ENCODE peak calls at places on chromosomes 6 and 20, in ten cellular contexts. Z, Q, F, N, O, E, W, S, G and A are unnamed samples.

GRCh38 chr20:4812216-4812615 is 90.5 kb downstream of the PRND start:
- DNase-seq in Z (no peak), Q (no peak), F (no peak), N (no peak), O (no peak), E (no peak), W (no peak), S (no peak), G (no peak), A (no peak)

GRCh38 chr20:57772349-57772964 is 62.6 kb upstream of the PMEPA1 start:
- DNase-seq in Z (no peak), Q (peak), F (no peak), N (no peak), O (no peak), E (peak), W (peak), S (peak), G (peak), A (peak)

GRCh38 chr6:155936551-155936950 is 480.9 kb upstream of the NOX3 start:
- DNase-seq in Z (no peak), Q (no peak), F (no peak), N (no peak), O (no peak), E (no peak), W (no peak), S (peak), G (peak), A (peak)

GRCh38 chr6:14826456-14826855 is 419.4 kb upstream of the JARID2 start:
- DNase-seq in Z (no peak), Q (no peak), F (no peak), N (no peak), O (no peak), E (no peak), W (no peak), S (no peak), G (no peak), A (no peak)

GRCh38 chr6:87656857-87657256 is 45.2 kb downstream of the AKIRIN2 start:
- DNase-seq in Z (no peak), Q (no peak), F (no peak), N (no peak), O (no peak), E (no peak), W (no peak), S (peak), G (no peak), A (peak)

GRCh38 chr6:125189494-125189893 is 35.9 kb downstream of the TPD52L1 start:
- DNase-seq in Z (no peak), Q (no peak), F (no peak), N (no peak), O (no peak), E (no peak), W (no peak), S (no peak), G (no peak), A (no peak)

GRCh38 chr6:149094156-149094555 is 223.4 kb upstream of the TAB2 start:
- DNase-seq in Z (no peak), Q (no peak), F (no peak), N (no peak), O (no peak), E (no peak), W (no peak), S (peak), G (no peak), A (peak)

GRCh38 chr6:109701774-109702173 is 10.7 kb downstream of the FIG4 start:
- DNase-seq in Z (no peak), Q (no peak), F (no peak), N (no peak), O (no peak), E (no peak), W (no peak), S (no peak), G (no peak), A (peak)

GRCh38 chr20:52340036-52340634 is 148.6 kb upstream of the ZFP64 start:
- DNase-seq in Z (no peak), Q (no peak), F (no peak), N (peak), O (no peak), E (peak), W (peak), S (peak), G (peak), A (peak)

GRCh38 chr6:56671651-56672461 is 29.2 kb upstream of the DST start:
- DNase-seq in Z (peak), Q (no peak), F (no peak), N (no peak), O (peak), E (no peak), W (no peak), S (no peak), G (peak), A (no peak)

GRCh38 chr6:3538536-3538935 is 81.7 kb upstream of the SLC22A23 start:
- DNase-seq in Z (no peak), Q (no peak), F (no peak), N (no peak), O (no peak), E (no peak), W (no peak), S (no peak), G (no peak), A (no peak)

GRCh38 chr20:46735436-46735835 is 26.0 kb downstream of the SLC2A10 start:
- DNase-seq in Z (no peak), Q (no peak), F (no peak), N (no peak), O (no peak), E (no peak), W (no peak), S (peak), G (no peak), A (peak)

GRCh38 chr20:62208805-62209755 is 11.0 kb downstream of the HRH3 start:
- DNase-seq in Z (no peak), Q (no peak), F (no peak), N (no peak), O (peak), E (no peak), W (no peak), S (peak), G (no peak), A (no peak)

GRCh38 chr20:63177785-63178444 is 38.0 kb downstream of the YTHDF1 start:
- DNase-seq in Z (no peak), Q (no peak), F (no peak), N (no peak), O (no peak), E (no peak), W (no peak), S (no peak), G (no peak), A (peak)

GRCh38 chr6:53910834-53911233 is 116.0 kb downstream of the LRRC1 start:
- DNase-seq in Z (no peak), Q (no peak), F (no peak), N (no peak), O (no peak), E (no peak), W (no peak), S (no peak), G (peak), A (no peak)

GRCh38 chr6:74873911-74874310 is 331.9 kb downstream of the COL12A1 start:
- DNase-seq in Z (no peak), Q (no peak), F (no peak), N (no peak), O (no peak), E (no peak), W (no peak), S (peak), G (no peak), A (no peak)

GRCh38 chr6:6711832-6712231 is 123.3 kb downstream of the LY86 start:
- DNase-seq in Z (no peak), Q (no peak), F (no peak), N (no peak), O (no peak), E (no peak), W (no peak), S (no peak), G (no peak), A (no peak)

GRCh38 chr20:11117808-11118528 is 444.2 kb upstream of the JAG1 start:
- DNase-seq in Z (no peak), Q (no peak), F (no peak), N (no peak), O (no peak), E (peak), W (peak), S (peak), G (peak), A (peak)

GRCh38 chr6:30912746-30913520 is 1.1 kb upstream of the VARS2 start:
- DNase-seq in Z (peak), Q (no peak), F (no peak), N (no peak), O (peak), E (no peak), W (no peak), S (no peak), G (no peak), A (no peak)

GRCh38 chr6:130900913-130901312 is 73.7 kb downstream of the SMLR1 start:
- DNase-seq in Z (no peak), Q (no peak), F (no peak), N (no peak), O (peak), E (peak), W (no peak), S (peak), G (peak), A (peak)

GRCh38 chr6:37456816-37457560 is 24.0 kb downstream of the CMTR1 start:
- DNase-seq in Z (peak), Q (no peak), F (no peak), N (no peak), O (peak), E (no peak), W (no peak), S (peak), G (peak), A (peak)

GRCh38 chr6:32967151-32968091 is 973 bp upstream of the BRD2 start:
- DNase-seq in Z (peak), Q (no peak), F (no peak), N (peak), O (no peak), E (peak), W (peak), S (peak), G (peak), A (peak)

GRCh38 chr6:21201181-21201580 is 392.4 kb upstream of the SOX4 start:
- DNase-seq in Z (no peak), Q (no peak), F (no peak), N (no peak), O (no peak), E (no peak), W (no peak), S (no peak), G (no peak), A (no peak)

GRCh38 chr6:18264338-18265098 is at the start of gene DEK:
- DNase-seq in Z (peak), Q (peak), F (peak), N (peak), O (peak), E (peak), W (peak), S (peak), G (peak), A (peak)

GRCh38 chr6:48985025-48985424 is 478.0 kb downstream of the MMUT start:
- DNase-seq in Z (no peak), Q (no peak), F (no peak), N (no peak), O (no peak), E (no peak), W (no peak), S (peak), G (peak), A (no peak)

GRCh38 chr20:50121858-50122271 is 8.9 kb upstream of the UBE2V1 start:
- DNase-seq in Z (no peak), Q (no peak), F (no peak), N (no peak), O (no peak), E (peak), W (no peak), S (peak), G (no peak), A (peak)

GRCh38 chr6:159109391-159109790 is 59.8 kb upstream of the FNDC1 start:
- DNase-seq in Z (no peak), Q (no peak), F (no peak), N (no peak), O (no peak), E (no peak), W (no peak), S (no peak), G (no peak), A (no peak)

GRCh38 chr6:129432738-129433137 is 277.2 kb downstream of the ARHGAP18 start:
- DNase-seq in Z (no peak), Q (no peak), F (no peak), N (no peak), O (no peak), E (peak), W (peak), S (peak), G (no peak), A (peak)

GRCh38 chr20:40232288-40232687 is 456.7 kb downstream of the MAFB start:
- DNase-seq in Z (no peak), Q (no peak), F (no peak), N (no peak), O (no peak), E (no peak), W (no peak), S (no peak), G (no peak), A (no peak)

GRCh38 chr6:53982361-53983050 is 128.7 kb upstream of the MLIP start:
- DNase-seq in Z (no peak), Q (no peak), F (no peak), N (no peak), O (no peak), E (peak), W (no peak), S (peak), G (no peak), A (no peak)

GRCh38 chr6:89661559-89661958 is 23.0 kb upstream of the LYRM2 start:
- DNase-seq in Z (no peak), Q (no peak), F (no peak), N (no peak), O (no peak), E (no peak), W (no peak), S (no peak), G (no peak), A (peak)

GRCh38 chr20:58810116-58810878 is 40.4 kb downstream of the GNAS-AS1 start:
- DNase-seq in Z (peak), Q (no peak), F (no peak), N (no peak), O (no peak), E (no peak), W (peak), S (no peak), G (no peak), A (peak)

GRCh38 chr20:15482525-15482924 is 1090.7 kb downstream of the KIF16B start:
- DNase-seq in Z (no peak), Q (no peak), F (no peak), N (no peak), O (no peak), E (peak), W (no peak), S (no peak), G (no peak), A (no peak)

GRCh38 chr6:18323935-18324707 is 59.8 kb upstream of the DEK start:
- DNase-seq in Z (no peak), Q (no peak), F (no peak), N (peak), O (no peak), E (peak), W (peak), S (peak), G (peak), A (peak)